ENCODE peak calls at places on chromosomes 5 and 9, in four cellular contexts. M, F, L and W are unnamed samples.

GRCh38 chr5:40046792-40047191 is 622.0 kb upstream of the DAB2 start:
- DNase-seq in L (no peak), F (no peak), M (no peak), W (no peak)

GRCh38 chr9:69107801-69108200 is 66.3 kb upstream of the TJP2 start:
- DNase-seq in L (no peak), M (no peak), F (no peak), W (no peak)

GRCh38 chr5:171419663-171420428 is 399 bp downstream of the FGF18 start:
- DNase-seq in M (no peak), F (peak), L (peak), W (peak)

GRCh38 chr9:132651259-132651658 is 18.5 kb downstream of the DDX31 start:
- DNase-seq in M (no peak), F (peak), L (no peak), W (no peak)

GRCh38 chr5:72387985-72388384 is 67.8 kb downstream of the PTCD2 start:
- DNase-seq in M (no peak), L (no peak), F (no peak), W (no peak)

GRCh38 chr9:36831381-36832231 is 202.5 kb downstream of the PAX5 start:
- DNase-seq in F (no peak), M (no peak), L (no peak), W (no peak)

GRCh38 chr5:113205807-113206206 is 229.0 kb downstream of the TSSK1B start:
- DNase-seq in L (no peak), M (no peak), F (no peak), W (no peak)

GRCh38 chr5:150138551-150139265 is 16.9 kb downstream of the PDGFRB start:
- DNase-seq in M (no peak), L (no peak), F (no peak), W (no peak)

GRCh38 chr9:124392254-124392653 is 23.0 kb downstream of the PSMB7 start:
- DNase-seq in F (no peak), M (no peak), L (no peak), W (no peak)

GRCh38 chr9:106707291-106707690 is 155.7 kb upstream of the ZNF462 start:
- DNase-seq in M (no peak), L (no peak), F (no peak), W (no peak)

GRCh38 chr5:42572313-42572712 is 149.1 kb downstream of the GHR start:
- DNase-seq in F (no peak), L (no peak), M (no peak), W (no peak)

GRCh38 chr5:176559683-176560082 is 10.5 kb downstream of the CDHR2 start:
- DNase-seq in M (no peak), L (no peak), F (no peak), W (no peak)

GRCh38 chr5:158246661-158247060 is 387.7 kb upstream of the CLINT1 start:
- DNase-seq in L (no peak), F (no peak), M (no peak), W (no peak)

GRCh38 chr9:122368642-122369041 is 2.2 kb upstream of the PTGS1 start:
- DNase-seq in M (no peak), L (no peak), F (no peak), W (no peak)

GRCh38 chr5:119483155-119483554 is 30.9 kb downstream of the HSD17B4 start:
- DNase-seq in F (no peak), L (no peak), M (no peak), W (no peak)